ENCODE peak calls at places on chromosomes 1 and 21, in six cellular contexts. Y, O, Z, X, L and F are unnamed samples.

GRCh38 chr1:116111196-116112021 is at the start of gene MAB21L3:
- DNase-seq in Z (no peak), Y (no peak), X (peak; percentile 72), L (no peak), O (no peak), F (no peak)

GRCh38 chr1:173043253-173043652 is 7.5 kb downstream of the TNFSF18 start:
- DNase-seq in X (no peak), Y (peak; percentile 33), Z (no peak), L (no peak), O (no peak), F (no peak)

GRCh38 chr1:22749919-22750670 is 39.5 kb downstream of the EPHB2 start:
- DNase-seq in Y (peak; percentile 92), O (no peak), X (peak; percentile 61), L (no peak), Z (no peak), F (peak; percentile 79)

GRCh38 chr1:10724948-10725852 is 71.2 kb downstream of the CASZ1 start:
- DNase-seq in Y (no peak), L (no peak), O (no peak), X (no peak), Z (peak; percentile 47), F (no peak)

GRCh38 chr21:44000360-44000759 is 11.7 kb upstream of the TRAPPC10 start:
- DNase-seq in Y (no peak), Z (no peak), L (no peak), X (no peak), O (no peak), F (no peak)

GRCh38 chr21:35414511-35415139 is 365.5 kb upstream of the RUNX1 start:
- DNase-seq in Y (no peak), Z (no peak), O (no peak), L (no peak), X (no peak), F (no peak)

GRCh38 chr1:2606004-2606805 is 19.6 kb downstream of the PRXL2B start:
- DNase-seq in O (no peak), Y (no peak), Z (no peak), L (no peak), X (no peak), F (no peak)

GRCh38 chr21:46153259-46154154 is 1.9 kb downstream of the FTCD start:
- DNase-seq in Y (no peak), X (peak; percentile 58), L (peak; percentile 84), O (peak; percentile 14), Z (no peak), F (no peak)

GRCh38 chr1:110319332-110320167 is 19.6 kb upstream of the RBM15 start:
- DNase-seq in Z (no peak), X (no peak), L (no peak), Y (no peak), O (no peak), F (no peak)

GRCh38 chr1:176055398-176055797 is 151.7 kb downstream of the COP1 start:
- DNase-seq in X (no peak), L (no peak), Y (no peak), Z (no peak), O (no peak), F (no peak)

GRCh38 chr1:207805841-207806421 is 54.1 kb downstream of the CD46 start:
- DNase-seq in O (peak; percentile 58), Z (no peak), L (peak; percentile 41), Y (peak; percentile 97), X (no peak), F (peak; percentile 93)

GRCh38 chr1:42259059-42259738 is 75.8 kb downstream of the FOXJ3 start:
- DNase-seq in X (no peak), Y (peak; percentile 53), Z (no peak), O (no peak), L (no peak), F (no peak)

GRCh38 chr1:212030936-212031528 is 4.3 kb downstream of the INTS7 start:
- DNase-seq in O (no peak), Z (no peak), Y (peak; percentile 84), X (no peak), L (no peak), F (peak; percentile 56)

GRCh38 chr1:224070521-224070920 is 43.4 kb upstream of the FBXO28 start:
- DNase-seq in X (no peak), Y (no peak), L (no peak), Z (no peak), O (no peak), F (no peak)

GRCh38 chr1:30757196-30757949 is at the start of gene LAPTM5:
- DNase-seq in X (peak; percentile 64), Y (peak; percentile 27), O (no peak), Z (no peak), L (no peak), F (no peak)

GRCh38 chr1:178684542-178685000 is 40.5 kb upstream of the RALGPS2 start:
- DNase-seq in X (no peak), L (no peak), Y (peak; percentile 60), Z (no peak), O (no peak), F (peak; percentile 55)
- H3K27ac ChIP-seq in X (no peak overlapping the region), L (no peak overlapping the region), Y (peak overlapping the region; percentile 71), Z (no peak overlapping the region), O (peak overlapping the region; percentile 31), F (peak overlapping the region; percentile 57)

GRCh38 chr1:159991513-159991912 is 37.5 kb upstream of the SLAMF9 start:
- DNase-seq in L (no peak), Y (no peak), O (no peak), Z (no peak), X (no peak), F (no peak)
- H3K27ac ChIP-seq in L (no peak overlapping the region), Y (no peak overlapping the region), O (no peak overlapping the region), Z (no peak overlapping the region), X (no peak overlapping the region), F (no peak overlapping the region)

DNA sequence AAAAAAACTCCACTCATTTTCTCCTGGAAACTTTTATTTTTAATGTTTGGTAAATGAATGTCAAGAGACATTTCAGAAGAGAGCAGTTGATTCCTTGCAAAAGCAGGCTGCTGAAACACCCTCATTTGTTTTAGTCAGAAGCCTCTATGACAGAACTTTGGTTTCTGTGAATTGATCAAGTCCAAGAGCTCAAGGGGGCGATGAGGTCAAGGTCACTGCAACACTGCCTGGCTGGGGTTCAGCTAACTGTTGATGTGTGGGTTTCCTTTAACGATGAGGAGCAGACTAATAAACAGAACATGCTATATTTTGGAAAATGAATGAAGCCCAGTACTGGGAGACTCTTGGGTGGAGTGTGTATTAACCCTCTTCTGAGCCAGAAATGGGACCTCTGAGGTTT is 109.4 kb downstream of the ZC3H11B start:
- DNase-seq in Z (no peak), Y (no peak), O (no peak), X (no peak), L (no peak), F (no peak)
- H3K27ac ChIP-seq in Z (no peak overlapping the region), Y (no peak overlapping the region), O (no peak overlapping the region), X (no peak overlapping the region), L (no peak overlapping the region), F (no peak overlapping the region)

DNA sequence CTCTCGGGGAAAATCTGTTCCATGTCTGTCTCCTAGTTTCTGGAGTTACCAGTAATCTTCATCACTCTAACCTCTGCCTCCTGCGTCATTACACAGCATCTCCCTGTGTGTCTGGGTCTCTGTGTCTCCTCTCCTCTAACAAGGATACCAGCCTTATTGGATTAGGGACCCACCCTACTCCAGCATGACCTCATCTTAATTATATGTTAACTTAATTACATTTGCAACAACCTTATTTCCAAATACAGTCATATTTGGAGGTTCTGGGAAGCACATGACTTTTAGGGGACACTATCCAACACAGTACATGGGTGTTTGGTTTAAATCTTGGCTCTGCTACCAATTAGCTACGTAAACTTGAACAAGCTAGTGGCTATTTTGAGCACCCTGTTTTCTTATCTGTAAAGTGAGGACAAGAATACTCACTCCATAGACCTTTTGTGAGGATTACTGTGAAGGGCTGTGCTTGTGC is 83.9 kb upstream of the SGIP1 start:
- DNase-seq in X (no peak), L (no peak), O (no peak), Y (no peak), Z (no peak), F (no peak)
- H3K27ac ChIP-seq in X (no peak overlapping the region), L (no peak overlapping the region), O (no peak overlapping the region), Y (no peak overlapping the region), Z (peak overlapping the region; percentile 23), F (no peak overlapping the region)

GRCh38 chr1:219325368-219325742 is 151.7 kb downstream of the LYPLAL1 start:
- DNase-seq in O (no peak), Z (no peak), Y (no peak), L (no peak), X (no peak), F (no peak)

GRCh38 chr1:219324629-219325367 is 151.1 kb downstream of the LYPLAL1 start:
- DNase-seq in O (no peak), L (no peak), Y (peak; percentile 90), X (no peak), Z (no peak), F (peak; percentile 83)

GRCh38 chr1:219324171-219324570 is 150.5 kb downstream of the LYPLAL1 start:
- DNase-seq in Z (no peak), Y (no peak), O (no peak), L (no peak), X (no peak), F (no peak)

GRCh38 chr1:219322766-219323165 is 149.1 kb downstream of the LYPLAL1 start:
- DNase-seq in Y (no peak), O (no peak), X (no peak), Z (no peak), L (no peak), F (no peak)

DNA sequence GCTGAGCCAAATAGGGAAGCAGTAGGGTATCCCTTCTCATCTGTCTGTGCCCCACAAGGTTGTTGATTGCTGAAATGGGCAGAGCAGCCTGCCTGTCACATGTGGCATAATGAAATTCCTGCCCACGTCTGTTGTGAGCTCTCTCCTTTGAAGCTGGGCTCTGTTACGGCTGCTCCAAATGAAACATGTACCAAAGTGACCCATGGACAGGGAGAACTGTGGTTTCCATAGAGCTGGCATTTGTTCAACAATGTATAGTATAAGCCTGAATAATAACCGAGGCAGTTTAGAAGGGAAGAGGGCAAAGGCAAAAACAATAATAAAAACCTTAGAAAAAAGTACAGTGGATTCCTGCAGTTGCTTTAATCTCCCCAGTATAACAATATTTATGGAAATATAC is 149.7 kb downstream of the LYPLAL1 start:
- DNase-seq in L (no peak), O (no peak), X (no peak), Z (no peak), Y (no peak), F (no peak)
- H3K27ac ChIP-seq in L (no peak overlapping the region), O (no peak overlapping the region), X (no peak overlapping the region), Z (no peak overlapping the region), Y (no peak overlapping the region), F (no peak overlapping the region)

GRCh38 chr1:164592634-164593033 is 33.6 kb downstream of the PBX1 start:
- DNase-seq in Y (no peak), L (no peak), Z (no peak), X (no peak), O (no peak), F (no peak)
- H3K27ac ChIP-seq in Y (no peak overlapping the region), L (no peak overlapping the region), Z (peak overlapping the region; percentile 64), X (no peak overlapping the region), O (no peak overlapping the region), F (no peak overlapping the region)